ENCODE peak calls at places on chromosomes 1 and 21, in nine cellular contexts. P, W, M, Z, K, N, R, S and U are unnamed samples.
A peak's percentile ranks its signal among the peaks of the same experiment; 100 is the strongest.

GRCh38 chr1:194908643-194909042 is 1699.6 kb downstream of the KCNT2 start:
- DNase-seq in N (no peak), M (no peak), W (no peak), S (no peak), Z (no peak), K (no peak), R (no peak), P (no peak), U (no peak)

GRCh38 chr1:175717610-175718195 is 25.7 kb downstream of the TNR start:
- DNase-seq in S (no peak), R (no peak), P (no peak), W (no peak), Z (no peak), N (no peak), K (no peak), M (no peak), U (no peak)

GRCh38 chr1:205537386-205538018 is 33.0 kb downstream of the CDK18 start:
- DNase-seq in N (no peak), K (no peak), S (no peak), Z (no peak), P (no peak), R (no peak), W (no peak), M (peak; percentile 38), U (no peak)

GRCh38 chr21:17083084-17083483 is 429.8 kb upstream of the CXADR start:
- DNase-seq in R (no peak), Z (no peak), S (no peak), P (no peak), M (no peak), K (no peak), N (no peak), W (no peak), U (no peak)

GRCh38 chr1:14516974-14517812 is 81.3 kb upstream of the KAZN start:
- DNase-seq in W (no peak), P (no peak), K (no peak), R (no peak), N (peak; percentile 55), Z (no peak), S (no peak), M (peak; percentile 100), U (no peak)

GRCh38 chr1:175731581-175731980 is 11.8 kb downstream of the TNR start:
- DNase-seq in R (no peak), Z (no peak), M (no peak), W (no peak), S (no peak), P (no peak), K (no peak), N (no peak), U (no peak)

GRCh38 chr1:172832332-172832731 is 173.4 kb downstream of the FASLG start:
- DNase-seq in Z (no peak), R (no peak), N (no peak), P (no peak), M (no peak), W (no peak), K (no peak), S (no peak), U (no peak)

GRCh38 chr21:17903029-17903806 is 84.1 kb upstream of the C21orf91 start:
- DNase-seq in P (peak; percentile 45), S (no peak), K (peak; percentile 4), R (no peak), Z (no peak), W (no peak), N (no peak), M (peak; percentile 55), U (no peak)

GRCh38 chr1:12757836-12758235 is 11.8 kb downstream of the CFAP107 start:
- DNase-seq in S (no peak), R (no peak), Z (no peak), P (no peak), M (no peak), K (no peak), N (no peak), W (no peak), U (no peak)

GRCh38 chr1:106571109-106571508 is 485.4 kb upstream of the PRMT6 start:
- DNase-seq in Z (no peak), M (peak; percentile 11), S (no peak), N (no peak), R (no peak), P (no peak), W (no peak), K (no peak), U (no peak)

GRCh38 chr1:32744063-32744410 is 41.5 kb upstream of the SYNC start:
- DNase-seq in S (no peak), P (no peak), K (no peak), Z (no peak), M (no peak), R (no peak), N (no peak), W (no peak), U (no peak)

GRCh38 chr1:21217812-21218596 is 41.3 kb upstream of the EIF4G3 start:
- DNase-seq in W (no peak), P (peak; percentile 94), M (peak; percentile 29), Z (no peak), S (peak; percentile 30), R (peak; percentile 48), N (peak; percentile 43), K (no peak), U (no peak)

GRCh38 chr1:2334883-2335534 is 56.3 kb downstream of the MORN1 start:
- DNase-seq in S (no peak), K (no peak), Z (no peak), P (no peak), N (no peak), R (no peak), M (no peak), W (no peak), U (no peak)

GRCh38 chr1:225933072-225933471 is 7.9 kb downstream of the LEFTY2 start:
- DNase-seq in M (peak; percentile 72), R (no peak), S (no peak), Z (no peak), N (no peak), W (no peak), P (no peak), K (no peak), U (no peak)

GRCh38 chr1:1777510-1777909 is 760 bp downstream of the NADK start:
- DNase-seq in K (no peak), S (no peak), R (no peak), Z (no peak), W (peak; percentile 58), N (peak; percentile 67), M (peak; percentile 75), P (no peak), U (peak; percentile 58)

GRCh38 chr1:88681223-88681622 is 2.9 kb upstream of the PKN2 start:
- DNase-seq in Z (no peak), K (no peak), S (no peak), P (no peak), R (no peak), M (no peak), N (no peak), W (no peak), U (no peak)

GRCh38 chr1:187443939-187444338 is 615.2 kb downstream of the PLA2G4A start:
- DNase-seq in N (no peak), M (no peak), K (no peak), Z (no peak), S (no peak), R (no peak), W (no peak), P (peak; percentile 1), U (no peak)

GRCh38 chr1:156707486-156708244 is 2.3 kb upstream of the CRABP2 start:
- DNase-seq in W (no peak), R (no peak), S (no peak), K (no peak), Z (no peak), N (no peak), M (peak; percentile 79), P (peak; percentile 88), U (no peak)

GRCh38 chr21:45612096-45613019 is 31.2 kb upstream of the PCBP3 start:
- DNase-seq in Z (no peak), W (no peak), P (no peak), S (no peak), M (peak; percentile 89), N (no peak), R (no peak), K (no peak), U (no peak)

GRCh38 chr1:201535046-201535777 is 3.7 kb upstream of the NAV1 start:
- DNase-seq in W (no peak), R (no peak), P (no peak), Z (no peak), K (no peak), N (no peak), M (peak; percentile 70), S (no peak), U (no peak)

GRCh38 chr1:239814306-239814881 is 277.3 kb upstream of the FMN2 start:
- DNase-seq in W (no peak), R (no peak), P (peak; percentile 67), Z (no peak), N (no peak), S (no peak), K (no peak), M (peak; percentile 85), U (no peak)

GRCh38 chr21:43925609-43926008 is 60.6 kb downstream of the AGPAT3 start:
- DNase-seq in P (no peak), K (no peak), R (no peak), M (no peak), N (no peak), W (no peak), Z (no peak), S (no peak), U (no peak)

GRCh38 chr1:176211395-176212165 is 4.5 kb upstream of the COP1 start:
- DNase-seq in Z (no peak), M (no peak), S (no peak), P (no peak), K (no peak), R (no peak), N (no peak), W (no peak), U (no peak)

GRCh38 chr1:20640183-20640597 is 6.9 kb downstream of the PINK1 start:
- DNase-seq in M (peak; percentile 65), W (peak; percentile 40), S (peak; percentile 40), N (no peak), K (peak; percentile 22), Z (no peak), R (peak; percentile 51), P (peak; percentile 85), U (peak; percentile 37)

GRCh38 chr1:11158720-11159321 is 30.3 kb upstream of the ANGPTL7 start:
- DNase-seq in Z (no peak), M (peak; percentile 95), P (no peak), W (no peak), K (no peak), R (no peak), N (no peak), S (no peak), U (no peak)

GRCh38 chr21:43871487-43871886 is 6.5 kb downstream of the AGPAT3 start:
- DNase-seq in K (no peak), R (no peak), M (no peak), Z (no peak), S (no peak), N (no peak), W (no peak), P (no peak), U (no peak)

GRCh38 chr1:38500352-38500751 is 359.2 kb downstream of the RRAGC start:
- DNase-seq in W (no peak), P (no peak), N (no peak), S (no peak), K (no peak), Z (no peak), R (no peak), M (no peak), U (no peak)

GRCh38 chr1:225961659-225962439 is 20.8 kb upstream of the LEFTY2 start:
- DNase-seq in R (no peak), Z (no peak), N (no peak), K (no peak), W (no peak), P (no peak), S (no peak), M (no peak), U (no peak)

GRCh38 chr1:92599184-92599583 is 112.5 kb upstream of the GFI1 start:
- DNase-seq in N (no peak), W (no peak), K (no peak), P (no peak), S (no peak), M (peak; percentile 64), Z (no peak), R (no peak), U (no peak)

GRCh38 chr21:31132574-31133242 is 94.4 kb upstream of the KRTAP19-8 start:
- DNase-seq in Z (no peak), M (peak; percentile 11), N (no peak), W (no peak), P (no peak), R (peak; percentile 16), S (peak; percentile 62), K (no peak), U (no peak)

GRCh38 chr1:199223936-199224335 is 585.1 kb downstream of the PTPRC start:
- DNase-seq in P (no peak), R (no peak), K (no peak), W (no peak), Z (no peak), N (no peak), M (peak; percentile 10), S (no peak), U (no peak)